ENCODE peak calls at places on chromosome 21, in eight cellular contexts. One of them, this sample, is unnamed.
A peak's percentile ranks its signal among the peaks of the same experiment; 100 is the strongest.

GRCh38 chr21:44687671-44688070 is 5.7 kb upstream of the KRTAP12-1 start:
- DNase-seq in WTC11: no peak
- DNase-seq in CD4-positive, alpha-beta T cell: no peak
- DNase-seq in astrocyte of the cerebellum: no peak
- DNase-seq in MCF 10A: no peak
- DNase-seq in astrocyte of the spinal cord: no peak
- DNase-seq in endothelial cell of umbilical vein: no peak
- DNase-seq in tibial artery: no peak
- DNase-seq in this sample: no peak

GRCh38 chr21:33403128-33403785 is at the start of gene IFNGR2:
- DNase-seq in astrocyte of the cerebellum: no peak
- DNase-seq in tibial artery: no peak
- DNase-seq in astrocyte of the spinal cord: no peak
- DNase-seq in WTC11: peak; percentile 37
- DNase-seq in MCF 10A: peak; percentile 53
- DNase-seq in endothelial cell of umbilical vein: no peak
- DNase-seq in CD4-positive, alpha-beta T cell: peak; percentile 36
- DNase-seq in this sample: peak; percentile 32

GRCh38 chr21:24023936-24024335 is 1583.3 kb downstream of the MRPL39 start:
- DNase-seq in MCF 10A: no peak
- DNase-seq in endothelial cell of umbilical vein: peak; percentile 17
- DNase-seq in astrocyte of the spinal cord: no peak
- DNase-seq in tibial artery: no peak
- DNase-seq in WTC11: no peak
- DNase-seq in CD4-positive, alpha-beta T cell: no peak
- DNase-seq in astrocyte of the cerebellum: no peak
- DNase-seq in this sample: no peak

GRCh38 chr21:34075760-34076159 is 2.4 kb downstream of the MRPS6 start:
- DNase-seq in astrocyte of the spinal cord: no peak
- DNase-seq in endothelial cell of umbilical vein: no peak
- DNase-seq in MCF 10A: peak; percentile 41
- DNase-seq in WTC11: no peak
- DNase-seq in astrocyte of the cerebellum: no peak
- DNase-seq in CD4-positive, alpha-beta T cell: no peak
- DNase-seq in tibial artery: no peak
- DNase-seq in this sample: no peak

GRCh38 chr21:29904359-29905282 is 35.2 kb downstream of the GRIK1 start:
- DNase-seq in endothelial cell of umbilical vein: no peak
- DNase-seq in WTC11: no peak
- DNase-seq in CD4-positive, alpha-beta T cell: no peak
- DNase-seq in astrocyte of the spinal cord: peak; percentile 50
- DNase-seq in astrocyte of the cerebellum: no peak
- DNase-seq in tibial artery: no peak
- DNase-seq in MCF 10A: peak; percentile 54
- DNase-seq in this sample: no peak

GRCh38 chr21:43609501-43610340 is 49.6 kb downstream of the HSF2BP start:
- DNase-seq in astrocyte of the spinal cord: peak; percentile 88
- DNase-seq in MCF 10A: peak; percentile 98
- DNase-seq in tibial artery: no peak
- DNase-seq in WTC11: no peak
- DNase-seq in astrocyte of the cerebellum: peak; percentile 83
- DNase-seq in CD4-positive, alpha-beta T cell: no peak
- DNase-seq in endothelial cell of umbilical vein: peak; percentile 93
- DNase-seq in this sample: no peak

GRCh38 chr21:43369124-43369523 is 57.8 kb downstream of the SIK1 start:
- DNase-seq in tibial artery: no peak
- DNase-seq in MCF 10A: peak; percentile 55
- DNase-seq in astrocyte of the cerebellum: no peak
- DNase-seq in WTC11: no peak
- DNase-seq in endothelial cell of umbilical vein: no peak
- DNase-seq in astrocyte of the spinal cord: no peak
- DNase-seq in CD4-positive, alpha-beta T cell: no peak
- DNase-seq in this sample: no peak

GRCh38 chr21:43312011-43312410 is 114.9 kb downstream of the SIK1 start:
- DNase-seq in MCF 10A: no peak
- DNase-seq in WTC11: no peak
- DNase-seq in tibial artery: no peak
- DNase-seq in endothelial cell of umbilical vein: no peak
- DNase-seq in astrocyte of the cerebellum: no peak
- DNase-seq in astrocyte of the spinal cord: no peak
- DNase-seq in CD4-positive, alpha-beta T cell: no peak
- DNase-seq in this sample: no peak

GRCh38 chr21:29256125-29256895 is 42.4 kb upstream of the BACH1 start:
- DNase-seq in WTC11: no peak
- DNase-seq in astrocyte of the cerebellum: no peak
- DNase-seq in MCF 10A: peak; percentile 38
- DNase-seq in CD4-positive, alpha-beta T cell: no peak
- DNase-seq in tibial artery: no peak
- DNase-seq in endothelial cell of umbilical vein: peak; percentile 52
- DNase-seq in astrocyte of the spinal cord: no peak
- DNase-seq in this sample: no peak

GRCh38 chr21:16742116-16742515 is 770.7 kb upstream of the CXADR start:
- DNase-seq in endothelial cell of umbilical vein: no peak
- DNase-seq in MCF 10A: no peak
- DNase-seq in tibial artery: peak; percentile 20
- DNase-seq in WTC11: no peak
- DNase-seq in astrocyte of the spinal cord: peak; percentile 14
- DNase-seq in CD4-positive, alpha-beta T cell: no peak
- DNase-seq in astrocyte of the cerebellum: peak; percentile 65
- DNase-seq in this sample: no peak

GRCh38 chr21:43884012-43884860 is 19.2 kb downstream of the AGPAT3 start:
- DNase-seq in astrocyte of the spinal cord: peak; percentile 22
- DNase-seq in CD4-positive, alpha-beta T cell: no peak
- DNase-seq in WTC11: no peak
- DNase-seq in endothelial cell of umbilical vein: peak; percentile 41
- DNase-seq in MCF 10A: peak; percentile 75
- DNase-seq in tibial artery: no peak
- DNase-seq in astrocyte of the cerebellum: no peak
- DNase-seq in this sample: no peak

GRCh38 chr21:43658769-43659135 is 536 bp downstream of the HSF2BP start:
- DNase-seq in MCF 10A: no peak
- DNase-seq in tibial artery: no peak
- DNase-seq in astrocyte of the spinal cord: no peak
- DNase-seq in WTC11: no peak
- DNase-seq in endothelial cell of umbilical vein: no peak
- DNase-seq in astrocyte of the cerebellum: no peak
- DNase-seq in CD4-positive, alpha-beta T cell: no peak
- DNase-seq in this sample: no peak

GRCh38 chr21:39118061-39118460 is 65.2 kb downstream of the PSMG1 start:
- DNase-seq in astrocyte of the spinal cord: no peak
- DNase-seq in WTC11: no peak
- DNase-seq in tibial artery: no peak
- DNase-seq in endothelial cell of umbilical vein: no peak
- DNase-seq in astrocyte of the cerebellum: no peak
- DNase-seq in MCF 10A: no peak
- DNase-seq in CD4-positive, alpha-beta T cell: no peak
- DNase-seq in this sample: no peak

GRCh38 chr21:29511076-29511475 is 212.4 kb downstream of the BACH1 start:
- DNase-seq in astrocyte of the cerebellum: peak; percentile 45
- DNase-seq in endothelial cell of umbilical vein: no peak
- DNase-seq in CD4-positive, alpha-beta T cell: no peak
- DNase-seq in astrocyte of the spinal cord: peak; percentile 66
- DNase-seq in MCF 10A: no peak
- DNase-seq in WTC11: no peak
- DNase-seq in tibial artery: no peak
- DNase-seq in this sample: no peak

GRCh38 chr21:22115746-22116145 is 1117.5 kb downstream of the NCAM2 start:
- DNase-seq in endothelial cell of umbilical vein: no peak
- DNase-seq in astrocyte of the spinal cord: no peak
- DNase-seq in astrocyte of the cerebellum: no peak
- DNase-seq in tibial artery: no peak
- DNase-seq in WTC11: no peak
- DNase-seq in MCF 10A: no peak
- DNase-seq in CD4-positive, alpha-beta T cell: no peak
- DNase-seq in this sample: no peak

GRCh38 chr21:22125581-22125980 is 1127.4 kb downstream of the NCAM2 start:
- DNase-seq in WTC11: no peak
- DNase-seq in CD4-positive, alpha-beta T cell: no peak
- DNase-seq in astrocyte of the spinal cord: no peak
- DNase-seq in MCF 10A: no peak
- DNase-seq in endothelial cell of umbilical vein: no peak
- DNase-seq in astrocyte of the cerebellum: no peak
- DNase-seq in tibial artery: no peak
- DNase-seq in this sample: no peak

GRCh38 chr21:22120616-22121266 is 1122.5 kb downstream of the NCAM2 start:
- DNase-seq in WTC11: peak; percentile 31
- DNase-seq in CD4-positive, alpha-beta T cell: no peak
- DNase-seq in endothelial cell of umbilical vein: no peak
- DNase-seq in astrocyte of the spinal cord: peak; percentile 6
- DNase-seq in tibial artery: no peak
- DNase-seq in astrocyte of the cerebellum: no peak
- DNase-seq in MCF 10A: peak; percentile 7
- DNase-seq in this sample: no peak
- TF ChIP-seq CTCF in WTC11: peak; percentile 73
- TF ChIP-seq CTCF in CD4-positive, alpha-beta T cell: no peak
- TF ChIP-seq CTCF in endothelial cell of umbilical vein: no peak
- TF ChIP-seq CTCF in astrocyte of the spinal cord: peak; percentile 36
- TF ChIP-seq CTCF in tibial artery: no peak
- TF ChIP-seq CTCF in astrocyte of the cerebellum: peak; percentile 19
- TF ChIP-seq CTCF in MCF 10A: no peak
- TF ChIP-seq CTCF in this sample: peak; percentile 39

GRCh38 chr21:37082856-37083611 is 10.0 kb downstream of the TTC3 start:
- DNase-seq in WTC11: no peak
- DNase-seq in tibial artery: no peak
- DNase-seq in MCF 10A: no peak
- DNase-seq in endothelial cell of umbilical vein: peak; percentile 4
- DNase-seq in astrocyte of the cerebellum: no peak
- DNase-seq in astrocyte of the spinal cord: no peak
- DNase-seq in CD4-positive, alpha-beta T cell: no peak
- DNase-seq in this sample: no peak

GRCh38 chr21:37088196-37088595 is 15.1 kb downstream of the TTC3 start:
- DNase-seq in CD4-positive, alpha-beta T cell: no peak
- DNase-seq in endothelial cell of umbilical vein: no peak
- DNase-seq in WTC11: no peak
- DNase-seq in astrocyte of the spinal cord: no peak
- DNase-seq in MCF 10A: peak; percentile 57
- DNase-seq in tibial artery: no peak
- DNase-seq in astrocyte of the cerebellum: no peak
- DNase-seq in this sample: no peak

GRCh38 chr21:37085726-37086125 is 12.7 kb downstream of the TTC3 start:
- DNase-seq in astrocyte of the spinal cord: no peak
- DNase-seq in MCF 10A: no peak
- DNase-seq in endothelial cell of umbilical vein: no peak
- DNase-seq in tibial artery: no peak
- DNase-seq in astrocyte of the cerebellum: no peak
- DNase-seq in WTC11: no peak
- DNase-seq in CD4-positive, alpha-beta T cell: no peak
- DNase-seq in this sample: no peak

GRCh38 chr21:37082375-37082774 is 9.3 kb downstream of the TTC3 start:
- DNase-seq in tibial artery: no peak
- DNase-seq in astrocyte of the spinal cord: no peak
- DNase-seq in astrocyte of the cerebellum: no peak
- DNase-seq in MCF 10A: no peak
- DNase-seq in endothelial cell of umbilical vein: no peak
- DNase-seq in WTC11: no peak
- DNase-seq in CD4-positive, alpha-beta T cell: no peak
- DNase-seq in this sample: no peak

GRCh38 chr21:37087188-37087587 is 14.1 kb downstream of the TTC3 start:
- DNase-seq in astrocyte of the spinal cord: peak; percentile 60
- DNase-seq in astrocyte of the cerebellum: peak; percentile 54
- DNase-seq in WTC11: no peak
- DNase-seq in CD4-positive, alpha-beta T cell: no peak
- DNase-seq in endothelial cell of umbilical vein: peak; percentile 31
- DNase-seq in tibial artery: no peak
- DNase-seq in MCF 10A: peak; percentile 69
- DNase-seq in this sample: no peak
- TF ChIP-seq CTCF in astrocyte of the spinal cord: peak; percentile 53
- TF ChIP-seq CTCF in astrocyte of the cerebellum: peak; percentile 54
- TF ChIP-seq CTCF in WTC11: no peak
- TF ChIP-seq CTCF in CD4-positive, alpha-beta T cell: no peak
- TF ChIP-seq CTCF in endothelial cell of umbilical vein: no peak
- TF ChIP-seq CTCF in tibial artery: no peak
- TF ChIP-seq CTCF in MCF 10A: peak; percentile 28
- TF ChIP-seq CTCF in this sample: no peak

DNA sequence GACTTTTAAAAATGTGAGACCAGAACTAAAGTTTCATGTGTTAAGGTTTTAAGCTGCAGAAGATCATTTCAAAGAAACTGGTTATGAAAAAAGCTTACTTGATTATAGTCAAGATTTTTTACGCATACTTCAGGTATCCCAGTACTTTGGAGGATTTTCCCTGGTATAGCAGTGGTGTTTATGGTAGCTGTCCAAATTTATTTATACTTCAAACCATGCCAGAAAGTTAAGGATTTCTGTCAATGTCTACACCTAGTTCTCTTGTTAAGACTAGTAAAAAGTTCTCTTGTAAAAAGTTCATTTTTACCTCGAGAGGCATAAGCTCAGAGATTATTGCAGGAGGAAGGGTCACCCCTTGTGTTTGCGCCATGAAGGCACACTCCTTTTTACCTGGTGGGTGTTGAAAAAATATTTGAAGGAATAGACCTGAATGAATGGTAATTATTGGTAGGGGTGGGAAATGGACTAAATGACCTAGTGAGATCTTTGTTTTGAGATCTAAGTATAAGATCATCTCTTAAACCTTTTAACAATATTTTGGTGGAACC is 2.8 kb downstream of the DYRK1A start:
- DNase-seq in tibial artery: no peak
- DNase-seq in astrocyte of the cerebellum: no peak
- DNase-seq in CD4-positive, alpha-beta T cell: no peak
- DNase-seq in astrocyte of the spinal cord: no peak
- DNase-seq in endothelial cell of umbilical vein: peak; percentile 43
- DNase-seq in WTC11: no peak
- DNase-seq in MCF 10A: peak; percentile 11
- DNase-seq in this sample: no peak
- TF ChIP-seq CTCF in tibial artery: no peak
- TF ChIP-seq CTCF in astrocyte of the cerebellum: no peak
- TF ChIP-seq CTCF in CD4-positive, alpha-beta T cell: no peak
- TF ChIP-seq CTCF in astrocyte of the spinal cord: no peak
- TF ChIP-seq CTCF in endothelial cell of umbilical vein: no peak
- TF ChIP-seq CTCF in WTC11: no peak
- TF ChIP-seq CTCF in MCF 10A: no peak
- TF ChIP-seq CTCF in this sample: no peak

DNA sequence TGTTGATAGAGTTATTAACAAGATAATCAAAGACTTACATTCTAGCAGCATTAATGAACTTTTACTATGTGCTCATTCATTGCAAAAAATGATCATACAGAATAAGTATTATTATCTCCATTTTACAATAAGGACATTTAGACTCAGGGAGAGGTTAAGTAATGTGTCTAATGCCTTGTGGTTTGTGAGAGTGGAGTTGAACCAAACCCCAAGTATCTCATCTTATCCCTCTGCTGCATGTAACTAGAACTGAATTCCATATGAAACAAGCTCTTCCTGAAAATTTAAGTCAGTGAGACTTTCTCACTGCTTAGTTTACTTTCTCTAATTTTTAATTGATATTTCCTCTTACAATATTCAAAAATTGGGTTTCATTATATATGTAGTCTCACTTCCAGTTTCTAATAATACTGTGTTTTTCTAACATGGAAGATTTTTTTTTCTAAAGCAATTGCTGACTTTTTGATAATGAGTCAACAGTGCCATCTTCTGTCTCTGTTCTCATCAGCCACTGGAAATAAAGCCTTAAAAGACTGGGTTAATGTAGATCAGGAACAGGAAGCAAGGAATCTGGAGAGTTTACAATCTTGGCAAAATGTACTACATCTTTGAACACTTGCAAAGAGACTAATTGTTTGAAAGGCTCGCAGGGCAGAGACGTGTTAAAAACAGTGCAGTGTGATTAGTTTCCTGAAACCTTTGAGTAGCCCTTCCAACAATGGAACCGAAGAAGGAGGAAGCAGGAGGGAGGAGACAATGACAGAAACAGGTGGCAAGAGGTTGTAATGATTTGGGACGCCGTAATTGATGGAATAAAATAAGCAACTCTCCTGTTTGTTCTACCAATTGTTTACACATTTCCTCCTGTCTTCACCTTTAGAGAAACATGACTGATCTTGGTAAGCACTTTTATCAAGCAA is 567.6 kb downstream of the MRPL39 start:
- DNase-seq in astrocyte of the spinal cord: peak; percentile 65
- DNase-seq in endothelial cell of umbilical vein: no peak
- DNase-seq in astrocyte of the cerebellum: peak; percentile 57
- DNase-seq in CD4-positive, alpha-beta T cell: no peak
- DNase-seq in WTC11: no peak
- DNase-seq in MCF 10A: peak; percentile 64
- DNase-seq in tibial artery: no peak
- DNase-seq in this sample: no peak
- TF ChIP-seq CTCF in astrocyte of the spinal cord: peak; percentile 29
- TF ChIP-seq CTCF in endothelial cell of umbilical vein: no peak
- TF ChIP-seq CTCF in astrocyte of the cerebellum: peak; percentile 38
- TF ChIP-seq CTCF in CD4-positive, alpha-beta T cell: no peak
- TF ChIP-seq CTCF in WTC11: no peak
- TF ChIP-seq CTCF in MCF 10A: peak; percentile 58
- TF ChIP-seq CTCF in tibial artery: no peak
- TF ChIP-seq CTCF in this sample: no peak

This sample was measured in mesothelial cell of epicardium.